ENCODE peak calls at places on chromosomes 11 and 22, in eight cellular contexts. Q, O, W, V, B, F, N and H are unnamed samples.

GRCh38 chr22:31491218-31491962 is 1.7 kb upstream of the EIF4ENIF1 start:
- DNase-seq in O (no peak), F (no peak), Q (no peak), B (no peak), W (peak), V (no peak), N (no peak), H (no peak)

GRCh38 chr11:1888347-1888753 is 3.3 kb downstream of the PRR33 start:
- DNase-seq in F (no peak), W (no peak), N (no peak), B (no peak), V (no peak), O (no peak), Q (no peak), H (no peak)

GRCh38 chr11:9461068-9461759 is 402 bp downstream of the ZNF143 start:
- DNase-seq in Q (peak), F (peak), N (peak), B (peak), V (peak), W (peak), O (peak), H (peak)

GRCh38 chr11:57547854-57548377 is 10.5 kb downstream of the SMTNL1 start:
- DNase-seq in N (no peak), F (no peak), Q (no peak), V (no peak), B (no peak), W (no peak), O (no peak), H (no peak)

GRCh38 chr22:36304429-36304828 is 51.5 kb downstream of the APOL1 start:
- DNase-seq in F (no peak), N (no peak), V (no peak), B (no peak), Q (no peak), O (no peak), W (no peak), H (no peak)

GRCh38 chr11:13962562-13963168 is at the start of gene SPON1:
- DNase-seq in N (peak), Q (no peak), V (peak), W (peak), F (peak), O (no peak), B (no peak), H (peak)

GRCh38 chr22:37561209-37562048 is 1.1 kb downstream of the CDC42EP1 start:
- DNase-seq in V (peak), N (peak), W (peak), O (peak), B (peak), Q (peak), F (peak), H (peak)

GRCh38 chr11:100895449-100895848 is 208.4 kb downstream of the ARHGAP42 start:
- DNase-seq in B (no peak), F (no peak), N (no peak), Q (no peak), V (no peak), W (no peak), O (no peak), H (no peak)

GRCh38 chr11:96311120-96311568 is 31.9 kb downstream of the MAML2 start:
- DNase-seq in B (no peak), Q (peak), V (no peak), O (peak), W (no peak), F (no peak), N (no peak), H (peak)

GRCh38 chr11:57763568-57763967 is 2.0 kb downstream of the CTNND1 start:
- DNase-seq in Q (peak), B (no peak), N (no peak), O (peak), F (no peak), W (no peak), V (no peak), H (peak)

GRCh38 chr11:67367836-67368227 is 5.6 kb downstream of the CLCF1 start:
- DNase-seq in B (no peak), V (no peak), W (no peak), F (no peak), O (no peak), Q (no peak), N (no peak), H (no peak)

GRCh38 chr11:6249822-6250555 is 9.6 kb upstream of the CCKBR start:
- DNase-seq in O (peak), B (peak), F (peak), W (no peak), Q (peak), N (no peak), V (no peak), H (no peak)